ENCODE peak calls at places on chromosomes 3 and 15, in ten cellular contexts. A is nephron progenitor cell, G is fibroblast of villous mesenchyme, J is neural progenitor cell, I is A549, O is astrocyte, T is foreskin fibroblast, P is endothelial cell, V is adrenal gland, M is right lobe of liver. N is an unnamed sample.

GRCh38 chr3:129597087-129597791 is 9.2 kb downstream of the PLXND1 start:
- DNase-seq in J (no peak), A (peak; percentile 60), I (no peak), V (no peak), T (peak; percentile 48), G (peak; percentile 75), O (peak; percentile 59), M (no peak), P (no peak), N (peak; percentile 54)

GRCh38 chr15:40762919-40763800 is 708 bp upstream of the GCHFR start:
- DNase-seq in A (no peak), O (peak; percentile 35), G (peak; percentile 54), I (no peak), V (peak; percentile 76), T (no peak), J (peak; percentile 49), P (peak; percentile 28), M (peak; percentile 94), N (peak; percentile 72)

GRCh38 chr3:55721716-55722484 is 234.8 kb upstream of the WNT5A start:
- DNase-seq in M (no peak), T (peak; percentile 14), G (peak; percentile 44), A (peak; percentile 31), P (peak; percentile 40), V (no peak), I (no peak), O (no peak), J (peak; percentile 36), N (peak; percentile 53)

GRCh38 chr3:48929358-48930035 is 10.9 kb downstream of the ARIH2 start:
- DNase-seq in J (no peak), M (no peak), G (no peak), V (no peak), A (no peak), P (no peak), I (no peak), T (no peak), O (no peak), N (no peak)

GRCh38 chr15:29043731-29044485 is 158.1 kb downstream of the APBA2 start:
- DNase-seq in J (no peak), M (no peak), G (peak; percentile 19), V (no peak), P (no peak), O (peak; percentile 90), I (no peak), T (peak; percentile 51), A (no peak), N (no peak)

GRCh38 chr3:187572431-187572830 is 97.8 kb downstream of the SST start:
- DNase-seq in A (no peak), G (no peak), P (no peak), T (no peak), V (no peak), I (no peak), O (no peak), J (no peak), M (no peak), N (no peak)

GRCh38 chr15:72176743-72177142 is 20.8 kb downstream of the GRAMD2A start:
- DNase-seq in A (no peak), I (no peak), P (no peak), V (no peak), J (no peak), M (no peak), O (no peak), T (no peak), G (no peak), N (no peak)

GRCh38 chr3:129592362-129593150 is 13.9 kb downstream of the PLXND1 start:
- DNase-seq in G (peak; percentile 61), I (no peak), M (peak; percentile 70), V (peak; percentile 76), T (no peak), O (no peak), A (peak; percentile 69), P (peak; percentile 72), J (peak; percentile 62), N (peak; percentile 82)

GRCh38 chr3:157131861-157132260 is 28.1 kb downstream of the CCNL1 start:
- DNase-seq in A (no peak), V (no peak), G (no peak), I (no peak), P (no peak), M (no peak), O (peak; percentile 51), J (no peak), T (no peak), N (no peak)

GRCh38 chr3:149393355-149394165 is 16.1 kb upstream of the TM4SF1 start:
- DNase-seq in O (peak; percentile 59), T (peak; percentile 82), M (peak; percentile 86), J (peak; percentile 82), I (peak; percentile 71), V (peak; percentile 69), P (peak; percentile 70), G (peak; percentile 82), A (peak; percentile 59), N (peak; percentile 86)

GRCh38 chr3:85342915-85343314 is 384.1 kb downstream of the CADM2 start:
- DNase-seq in M (no peak), A (no peak), T (no peak), V (no peak), O (no peak), G (no peak), I (peak; percentile 3), P (peak; percentile 44), J (peak; percentile 56), N (peak; percentile 35)

GRCh38 chr15:37931868-37932267 is 2.6 kb upstream of the TMCO5A start:
- DNase-seq in P (no peak), G (peak; percentile 45), I (no peak), M (no peak), V (no peak), J (no peak), O (peak; percentile 43), A (no peak), T (no peak), N (no peak)

DNA sequence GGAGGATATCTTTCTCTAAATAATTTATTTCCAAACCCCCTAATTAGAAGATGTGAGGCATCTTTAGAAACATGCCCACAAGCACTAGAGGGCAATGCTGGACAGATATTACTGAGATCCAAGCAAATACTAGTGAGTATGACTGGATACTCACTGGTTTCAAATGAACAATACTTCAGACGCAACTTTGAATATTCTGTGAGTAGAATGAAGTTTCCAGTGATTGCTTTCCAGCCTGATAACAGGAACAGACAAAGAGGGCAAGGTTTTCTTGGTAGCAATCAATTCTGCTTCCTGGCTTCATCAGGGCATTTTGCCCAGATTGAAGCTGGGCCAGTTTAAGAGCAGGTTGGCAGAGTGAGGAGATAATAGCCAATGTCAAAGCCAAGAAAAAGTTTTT is 442.6 kb upstream of the PDZRN3 start:
- DNase-seq in A (no peak), O (no peak), V (peak; percentile 66), G (peak; percentile 10), T (peak; percentile 29), M (peak; percentile 82), P (no peak), J (peak; percentile 11), I (no peak), N (peak; percentile 26)
- TF ChIP-seq CTCF in A (no peak), O (no peak), V (peak; percentile 55), G (peak; percentile 21), T (peak; percentile 33), M (peak; percentile 40), P (no peak), J (peak; percentile 39), I (no peak), N (no peak)

DNA sequence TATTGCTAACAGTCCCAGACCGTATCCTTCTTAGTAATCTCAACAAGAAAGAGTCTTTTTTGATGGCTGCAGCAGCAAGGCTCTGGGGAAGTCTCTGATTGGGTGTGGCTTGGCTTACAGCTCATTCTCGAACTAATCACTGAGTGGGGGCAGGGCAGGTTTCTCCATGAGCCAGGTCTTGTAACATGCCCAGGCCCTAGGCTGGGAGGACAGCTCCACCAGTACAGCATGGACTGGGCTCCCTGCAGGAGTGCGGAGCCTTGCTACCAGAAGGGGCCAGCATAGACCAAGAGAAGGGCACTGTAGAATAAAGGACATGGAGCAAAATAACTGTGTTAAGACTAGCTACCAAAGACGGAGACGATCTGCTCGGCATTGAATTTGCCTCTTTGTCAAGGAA is 7.2 kb downstream of the CD276 start:
- DNase-seq in A (peak; percentile 25), G (peak; percentile 91), M (no peak), I (no peak), O (peak; percentile 60), J (peak; percentile 76), T (peak; percentile 71), P (no peak), V (peak; percentile 89), N (peak; percentile 71)
- TF ChIP-seq CTCF in A (no peak), G (peak; percentile 58), M (no peak), I (no peak), O (no peak), J (peak; percentile 12), T (no peak), P (no peak), V (peak; percentile 20), N (no peak)

GRCh38 chr3:31361391-31362273 is 171.1 kb upstream of the STT3B start:
- DNase-seq in V (no peak), M (no peak), J (peak; percentile 52), T (peak; percentile 65), O (peak; percentile 95), G (peak; percentile 72), I (no peak), A (peak; percentile 23), P (no peak), N (no peak)

GRCh38 chr3:31370093-31370666 is 162.5 kb upstream of the STT3B start:
- DNase-seq in P (no peak), J (no peak), V (no peak), T (no peak), M (no peak), I (no peak), A (no peak), G (no peak), O (no peak), N (no peak)

GRCh38 chr3:31369637-31370036 is 163.1 kb upstream of the STT3B start:
- DNase-seq in T (no peak), O (peak; percentile 13), V (no peak), A (no peak), G (peak; percentile 18), M (no peak), J (no peak), P (no peak), I (no peak), N (no peak)

GRCh38 chr3:31364188-31364587 is 168.5 kb upstream of the STT3B start:
- DNase-seq in V (no peak), O (no peak), G (no peak), A (no peak), M (no peak), J (no peak), I (no peak), P (no peak), T (no peak), N (no peak)

GRCh38 chr3:31364711-31365110 is 168.0 kb upstream of the STT3B start:
- DNase-seq in G (peak; percentile 13), A (no peak), M (no peak), O (peak; percentile 73), V (no peak), I (no peak), P (no peak), T (peak; percentile 49), J (no peak), N (no peak)
- TF ChIP-seq CTCF in G (no peak), A (no peak), M (no peak), O (no peak), V (no peak), I (no peak), P (no peak), T (peak; percentile 17), J (no peak), N (no peak)

DNA sequence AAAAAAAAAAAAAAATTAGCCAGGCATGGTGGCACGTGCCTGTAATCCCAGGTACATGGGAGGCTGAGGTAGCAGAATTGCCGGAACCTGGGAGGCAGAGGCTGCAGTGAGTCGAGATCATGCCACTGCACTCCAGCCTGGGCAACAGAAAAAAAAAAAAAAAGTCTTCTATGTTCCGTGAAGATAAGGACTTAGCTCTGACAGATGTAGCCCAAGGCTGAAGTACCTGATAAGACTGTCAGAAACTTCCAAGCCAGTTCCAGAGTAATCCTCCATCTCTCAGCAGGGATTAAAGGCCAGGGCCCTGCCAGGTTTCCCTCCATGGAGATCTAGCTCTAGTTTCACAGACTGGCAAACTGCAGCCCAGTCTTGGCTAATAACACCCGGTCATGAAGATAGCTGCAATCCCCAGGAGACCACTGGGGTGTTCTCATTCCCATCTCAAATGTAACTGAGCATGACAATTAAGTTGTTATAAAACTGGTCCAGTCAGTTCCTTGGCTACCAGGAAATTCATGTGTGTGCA is 8.5 kb downstream of the CDCP1 start:
- DNase-seq in P (no peak), M (no peak), G (peak; percentile 64), V (no peak), J (no peak), I (no peak), O (no peak), T (no peak), A (no peak), N (no peak)
- TF ChIP-seq CTCF in P (no peak), M (no peak), G (no peak), V (no peak), J (no peak), I (no peak), O (no peak), T (no peak), A (no peak), N (no peak)

N was measured in testis.